ENCODE peak calls at places on chromosome 2, in six cellular contexts. B is IMR-90, S is mesendoderm, X is H9, L is mesenchymal stem cell, K is H1. U is an unnamed sample.

GRCh38 chr2:240491483-240491882 is 56.0 kb downstream of the GPC1 start:
- DNase-seq in S (no peak), K (no peak), X (no peak), B (no peak), L (no peak), U (no peak)

GRCh38 chr2:190977505-190977904 is 36.5 kb downstream of the STAT1 start:
- DNase-seq in B (no peak), S (no peak), X (no peak), K (no peak), L (no peak), U (no peak)

GRCh38 chr2:100625731-100626130 is 62.9 kb downstream of the PDCL3 start:
- DNase-seq in S (no peak), L (no peak), X (peak), K (peak), B (no peak), U (no peak)

GRCh38 chr2:96325884-96326255 is 753 bp downstream of the ITPRIPL1 start:
- DNase-seq in X (no peak), L (no peak), S (no peak), K (no peak), B (no peak), U (no peak)

GRCh38 chr2:71658771-71659170 is 205.4 kb downstream of the DYSF start:
- DNase-seq in L (no peak), B (no peak), X (no peak), S (no peak), K (no peak), U (no peak)

GRCh38 chr2:241768850-241769249 is 7.8 kb upstream of the GAL3ST2 start:
- DNase-seq in S (no peak), L (no peak), X (no peak), K (no peak), B (no peak), U (no peak)

GRCh38 chr2:155310589-155310988 is 612.1 kb downstream of the KCNJ3 start:
- DNase-seq in X (no peak), B (no peak), K (no peak), L (peak), S (peak), U (peak)

GRCh38 chr2:217231212-217231611 is 371.3 kb upstream of the TNP1 start:
- DNase-seq in L (no peak), S (no peak), X (no peak), K (no peak), B (peak), U (no peak)

GRCh38 chr2:152606965-152607364 is 110.3 kb downstream of the PRPF40A start:
- DNase-seq in B (no peak), X (no peak), S (no peak), K (no peak), L (no peak), U (no peak)

GRCh38 chr2:64832926-64833325 is 156.3 kb upstream of the SLC1A4 start:
- DNase-seq in S (no peak), X (no peak), L (no peak), K (no peak), B (peak), U (no peak)

GRCh38 chr2:223945755-223946154 is 620 bp upstream of the WDFY1 start:
- DNase-seq in K (no peak), B (no peak), L (no peak), X (no peak), S (no peak), U (no peak)

GRCh38 chr2:239780236-239780997 is 244.7 kb downstream of the NDUFA10 start:
- DNase-seq in K (peak), B (no peak), S (no peak), X (no peak), L (no peak), U (no peak)

GRCh38 chr2:10417551-10418335 is 30.4 kb downstream of the ODC1 start:
- DNase-seq in B (no peak), L (no peak), X (no peak), K (no peak), S (no peak), U (no peak)

GRCh38 chr2:33372940-33373553 is 103.4 kb upstream of the RASGRP3 start:
- DNase-seq in S (peak), L (peak), X (no peak), B (peak), K (no peak), U (peak)

GRCh38 chr2:222663448-222663847 is 7.6 kb upstream of the FARSB start:
- DNase-seq in S (no peak), B (no peak), X (no peak), K (no peak), L (no peak), U (no peak)

GRCh38 chr2:27322766-27323591 is at the start of gene MPV17:
- DNase-seq in B (peak), S (peak), X (peak), K (peak), L (peak), U (peak)

GRCh38 chr2:66509326-66509811 is 74.4 kb downstream of the MEIS1 start:
- DNase-seq in K (no peak), L (peak), X (no peak), S (peak), B (peak), U (no peak)

GRCh38 chr2:66512626-66513025 is 77.7 kb downstream of the MEIS1 start:
- DNase-seq in X (no peak), K (no peak), S (no peak), B (peak), L (peak), U (no peak)

GRCh38 chr2:66508358-66509071 is 73.6 kb downstream of the MEIS1 start:
- DNase-seq in L (peak), S (peak), K (no peak), B (peak), X (peak), U (no peak)

GRCh38 chr2:66506265-66506664 is 71.3 kb downstream of the MEIS1 start:
- DNase-seq in L (no peak), K (no peak), S (no peak), X (no peak), B (no peak), U (no peak)

GRCh38 chr2:66507673-66508127 is 72.8 kb downstream of the MEIS1 start:
- DNase-seq in S (peak), X (peak), K (peak), B (no peak), L (peak), U (peak)
- H2BK5ac ChIP-seq in S (no peak), X (no peak), K (no peak), B (peak), L (no peak), U (no peak)

GRCh38 chr2:271917-272316 is 7.2 kb downstream of the ACP1 start:
- DNase-seq in X (no peak), K (no peak), S (no peak), B (no peak), L (no peak), U (no peak)

GRCh38 chr2:270861-271260 is 6.1 kb downstream of the ACP1 start:
- DNase-seq in X (no peak), L (no peak), B (no peak), S (no peak), K (no peak), U (no peak)

GRCh38 chr2:269356-270030 is 4.7 kb downstream of the ACP1 start:
- DNase-seq in S (no peak), B (no peak), X (no peak), L (no peak), K (no peak), U (no peak)

GRCh38 chr2:264493-265468 is at the start of gene ACP1:
- DNase-seq in B (peak), K (peak), X (peak), S (peak), L (peak), U (peak)

DNA sequence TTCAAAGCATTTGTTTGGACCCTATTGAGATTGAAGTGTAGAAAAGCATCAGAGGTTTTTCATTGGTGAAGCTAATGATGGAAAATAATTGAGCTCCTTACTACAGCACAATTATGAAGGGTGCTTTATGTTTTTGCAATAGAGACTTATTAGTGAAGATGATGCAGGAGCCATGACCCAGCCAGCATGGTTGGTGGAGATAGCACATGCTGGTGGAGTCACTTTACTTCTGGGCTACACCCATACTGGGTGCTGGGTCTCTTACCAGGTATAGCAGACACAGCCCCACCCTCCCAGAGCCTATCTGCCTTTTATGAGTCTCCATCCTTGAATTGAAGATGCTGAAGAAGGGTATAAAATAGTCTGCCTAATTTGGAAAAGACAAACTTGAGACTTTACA is 3.6 kb downstream of the ACP1 start:
- DNase-seq in K (no peak), B (no peak), X (no peak), L (no peak), S (no peak), U (no peak)
- H3K4ac ChIP-seq in K (no peak), B (no peak), X (no peak), L (no peak), S (no peak), U (no peak)

GRCh38 chr2:20457027-20457426 is 10.2 kb downstream of the RHOB start:
- DNase-seq in X (no peak), K (no peak), S (no peak), L (peak), B (peak), U (no peak)

GRCh38 chr2:20456049-20456665 is 9.3 kb downstream of the RHOB start:
- DNase-seq in K (no peak), S (no peak), B (peak), X (no peak), L (peak), U (no peak)

GRCh38 chr2:20454036-20454981 is 7.4 kb downstream of the RHOB start:
- DNase-seq in S (no peak), L (no peak), X (no peak), B (no peak), K (no peak), U (no peak)

GRCh38 chr2:20453087-20453486 is 6.2 kb downstream of the RHOB start:
- DNase-seq in K (no peak), X (no peak), B (no peak), L (no peak), S (no peak), U (no peak)

GRCh38 chr2:20455076-20455587 is 8.3 kb downstream of the RHOB start:
- DNase-seq in L (no peak), S (no peak), B (no peak), X (no peak), K (no peak), U (no peak)
- H2BK15ac ChIP-seq in L (no peak), S (no peak), B (peak), X (no peak), K (no peak), U (no peak)

DNA sequence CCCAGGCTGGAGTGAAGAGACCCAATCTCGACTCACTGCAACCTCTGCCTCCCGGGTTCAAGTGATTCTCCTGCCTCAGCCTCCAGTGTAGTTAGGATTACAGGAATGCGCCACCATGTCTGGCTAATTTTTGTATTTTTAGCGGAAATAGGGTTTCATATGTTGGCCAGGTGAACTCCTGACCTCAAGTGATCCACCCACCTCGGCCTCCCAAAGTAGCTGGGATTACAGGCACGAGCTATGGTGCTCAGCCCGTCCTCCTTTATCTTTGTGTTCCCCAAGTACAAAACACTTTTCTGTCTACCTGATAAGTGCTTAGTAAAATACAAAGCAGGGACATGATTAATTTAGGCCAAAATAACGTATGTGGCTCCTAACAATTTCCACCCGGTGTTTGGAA is 91.2 kb upstream of the STK17B start:
- DNase-seq in K (no peak), X (no peak), L (no peak), B (no peak), S (no peak), U (no peak)
- H2BK5ac ChIP-seq in K (no peak), X (no peak), L (no peak), B (no peak), S (no peak), U (no peak)

GRCh38 chr2:149413487-149413886 is 83.1 kb downstream of the LYPD6 start:
- DNase-seq in B (no peak), K (no peak), L (no peak), X (no peak), S (no peak), U (no peak)

GRCh38 chr2:149410701-149411484 is 80.5 kb downstream of the LYPD6 start:
- DNase-seq in X (no peak), L (peak), S (no peak), K (no peak), B (peak), U (no peak)

GRCh38 chr2:149409506-149409905 is 79.1 kb downstream of the LYPD6 start:
- DNase-seq in K (no peak), X (no peak), B (no peak), S (no peak), L (no peak), U (no peak)
- H3K4ac ChIP-seq in K (no peak), X (no peak), B (no peak), S (no peak), L (no peak), U (no peak)